ENCODE peak calls at places on chromosomes 12 and 14, in five cellular contexts. F is OCI-LY7; K is CD4-positive, alpha-beta T cell; S is CD8-positive, alpha-beta T cell; D is PC-9. T is an unnamed sample.
A peak's percentile ranks its signal among the peaks of the same experiment; 100 is the strongest.

GRCh38 chr12:62656576-62657362 is 190.1 kb downstream of the MON2 start:
- DNase-seq in S (no peak), D (no peak), K (no peak), F (no peak), T (no peak)

GRCh38 chr12:80807640-80808288 is 91.1 kb downstream of the MYF5 start:
- DNase-seq in D (no peak), K (no peak), F (no peak), S (no peak), T (no peak)

GRCh38 chr12:120169946-120170345 is 24.6 kb downstream of the GCN1 start:
- DNase-seq in F (no peak), S (no peak), D (no peak), K (no peak), T (no peak)

GRCh38 chr14:73253721-73254120 is 16.4 kb downstream of the PAPLN start:
- DNase-seq in K (no peak), S (no peak), F (no peak), D (no peak), T (peak; percentile 41)

GRCh38 chr12:67042697-67043131 is 226.4 kb upstream of the CAND1 start:
- DNase-seq in F (no peak), D (peak; percentile 57), K (no peak), S (no peak), T (no peak)

GRCh38 chr12:47715393-47715876 is 9.6 kb upstream of the RPAP3 start:
- DNase-seq in K (peak; percentile 80), S (peak; percentile 71), D (peak; percentile 61), F (peak; percentile 91), T (peak; percentile 78)

GRCh38 chr12:122185079-122185478 is 2.2 kb downstream of the LRRC43 start:
- DNase-seq in S (no peak), K (no peak), D (no peak), F (no peak), T (no peak)

GRCh38 chr14:104253223-104253822 is 114.9 kb downstream of the KIF26A start:
- DNase-seq in S (no peak), D (no peak), K (no peak), F (no peak), T (no peak)

GRCh38 chr14:81464253-81465001 is 64.3 kb upstream of the STON2 start:
- DNase-seq in D (no peak), F (peak; percentile 81), S (peak; percentile 48), K (peak; percentile 47), T (no peak)

GRCh38 chr14:104169765-104170113 is 31.4 kb downstream of the KIF26A start:
- DNase-seq in F (no peak), S (no peak), D (no peak), K (no peak), T (no peak)

GRCh38 chr14:94385553-94386057 is 2.8 kb downstream of the SERPINA1 start:
- DNase-seq in S (no peak), K (no peak), F (no peak), D (no peak), T (no peak)

GRCh38 chr12:1544991-1545700 is 49.2 kb downstream of the FBXL14 start:
- DNase-seq in K (no peak), D (no peak), S (no peak), F (peak; percentile 30), T (no peak)

GRCh38 chr12:108239378-108239777 is 99.7 kb downstream of the CMKLR1 start:
- DNase-seq in F (no peak), K (no peak), D (no peak), S (no peak), T (no peak)

GRCh38 chr14:68910540-68910939 is 68.6 kb downstream of the ACTN1 start:
- DNase-seq in K (no peak), D (no peak), S (no peak), F (peak; percentile 10), T (no peak)

GRCh38 chr14:29712586-29712985 is 215.1 kb downstream of the PRKD1 start:
- DNase-seq in S (no peak), K (no peak), F (no peak), D (no peak), T (no peak)

GRCh38 chr14:50335389-50335788 is 23.3 kb downstream of the DMAC2L start:
- DNase-seq in F (no peak), S (no peak), K (no peak), D (no peak), T (no peak)

GRCh38 chr12:18246057-18246456 is 15.3 kb upstream of the PIK3C2G start:
- DNase-seq in S (no peak), F (no peak), D (no peak), K (no peak), T (no peak)

GRCh38 chr14:31829256-31829923 is 247.7 kb upstream of the ARHGAP5 start:
- DNase-seq in D (no peak), F (no peak), S (no peak), K (no peak), T (no peak)

GRCh38 chr12:94145231-94145979 is 3.0 kb upstream of the PLXNC1 start:
- DNase-seq in D (no peak), F (peak; percentile 56), K (no peak), S (no peak), T (no peak)

GRCh38 chr12:68482660-68483059 is 128.0 kb upstream of the RAP1B start:
- DNase-seq in K (no peak), D (no peak), S (no peak), F (no peak), T (no peak)

GRCh38 chr14:104139460-104140212 is 1.2 kb downstream of the KIF26A start:
- DNase-seq in K (no peak), S (no peak), D (no peak), F (no peak), T (no peak)

GRCh38 chr14:104582649-104583048 is 3.1 kb downstream of the C14orf180 start:
- DNase-seq in D (no peak), K (no peak), F (no peak), S (no peak), T (no peak)

DNA sequence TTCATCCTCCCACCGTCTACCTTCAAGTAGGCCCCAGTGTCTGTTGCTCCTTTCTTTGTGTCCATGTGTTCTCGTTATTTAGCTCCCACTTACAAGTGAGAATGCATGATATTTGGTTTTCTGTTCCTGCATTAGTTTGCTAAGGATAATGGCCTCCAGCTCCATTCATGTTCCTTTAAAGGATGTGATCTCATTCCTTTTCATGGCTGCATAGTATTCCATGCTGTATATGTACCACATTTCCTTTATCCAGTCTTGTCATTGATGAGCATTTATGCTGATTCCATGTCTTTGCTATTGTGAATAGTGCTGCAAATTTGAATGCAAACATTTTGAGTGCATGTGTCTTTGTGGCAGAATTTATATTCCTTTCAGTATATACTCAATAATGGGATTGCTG is 259.6 kb upstream of the PELI2 start:
- DNase-seq in K (no peak), S (no peak), D (no peak), F (no peak), T (no peak)
- TF ChIP-seq CTCF in K (no peak), S (no peak), D (no peak), F (no peak), T (no peak)

GRCh38 chr12:90484130-90484529 is 470.8 kb downstream of the CCER1 start:
- DNase-seq in K (no peak), F (no peak), D (no peak), S (no peak), T (no peak)
- TF ChIP-seq CTCF in K (no peak), F (no peak), D (no peak), S (no peak), T (no peak)

GRCh38 chr14:100032749-100033148 is 32.5 kb upstream of the EVL start:
- DNase-seq in K (no peak), S (no peak), D (no peak), F (no peak), T (no peak)

GRCh38 chr14:100030441-100031153 is 34.6 kb upstream of the EVL start:
- DNase-seq in S (no peak), F (no peak), K (no peak), D (no peak), T (no peak)

GRCh38 chr14:100027771-100028490 is 37.3 kb upstream of the EVL start:
- DNase-seq in K (no peak), S (no peak), F (no peak), D (no peak), T (no peak)

GRCh38 chr14:100031506-100032281 is 33.5 kb upstream of the EVL start:
- DNase-seq in D (peak; percentile 94), F (no peak), S (no peak), K (no peak), T (no peak)

DNA sequence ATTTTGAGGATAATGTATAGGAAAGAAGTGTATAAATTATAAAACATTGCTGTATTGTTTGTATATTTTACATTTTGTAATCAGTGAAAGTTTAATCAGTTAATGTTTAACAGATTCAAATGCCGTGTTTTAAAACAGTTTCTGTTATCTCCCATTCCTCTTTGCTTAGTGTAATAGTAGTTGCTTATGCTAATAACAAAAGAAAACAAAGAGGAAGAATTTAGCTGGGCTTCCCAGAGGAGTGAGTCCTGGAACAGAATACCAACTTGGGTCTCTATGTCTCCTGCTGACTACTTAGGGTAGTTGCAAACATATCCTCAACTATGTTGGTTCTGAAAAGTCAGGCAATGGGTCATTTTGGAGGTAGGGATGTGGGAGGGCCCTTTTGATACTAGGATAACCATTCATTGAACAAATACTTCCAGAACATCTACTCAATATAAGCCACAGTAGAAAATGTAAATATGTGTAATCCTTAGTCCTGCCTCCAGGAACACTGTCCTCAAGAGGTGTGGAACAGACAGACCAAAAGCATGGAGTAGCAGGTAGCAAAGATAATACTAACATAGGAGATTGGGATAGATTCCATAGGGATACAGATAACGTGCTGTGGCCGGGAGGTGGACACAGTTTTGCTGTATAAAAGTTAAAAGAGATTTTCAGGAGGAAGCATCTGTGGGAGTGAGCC is 36.1 kb upstream of the EVL start:
- DNase-seq in F (no peak), K (no peak), D (no peak), S (no peak), T (no peak)
- TF ChIP-seq CTCF in F (no peak), K (no peak), D (no peak), S (no peak), T (no peak)

DNA sequence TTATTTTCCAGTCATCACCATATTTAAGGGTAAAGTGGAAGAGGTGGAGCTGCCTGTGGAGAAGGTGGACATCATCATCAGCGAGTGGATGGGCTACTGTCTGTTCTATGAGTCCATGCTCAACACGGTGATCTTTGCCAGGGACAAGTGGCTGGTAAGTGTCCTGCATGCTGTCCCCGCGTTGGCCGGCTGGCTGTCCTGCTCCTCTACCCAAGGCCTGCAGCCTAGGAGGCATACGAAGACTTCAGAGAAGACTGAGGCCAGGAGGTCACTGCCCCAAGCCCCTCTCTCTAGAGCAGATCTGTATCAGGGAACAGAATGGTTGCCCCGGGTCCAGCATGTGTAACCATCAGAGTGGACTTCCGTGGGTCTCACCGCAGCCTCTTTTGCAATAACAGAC is 77.7 kb downstream of the PRMT8 start:
- DNase-seq in F (no peak), K (no peak), S (no peak), D (no peak), T (no peak)
- TF ChIP-seq CTCF in F (no peak), K (no peak), S (no peak), D (no peak), T (no peak)

T was measured in CD14-positive monocyte.